ENCODE peak calls at places on chromosomes 16 and 17, in four cellular contexts. One of them, this sample, is unnamed.

GRCh38 chr17:47712330-47713023 is 18.5 kb downstream of the TBKBP1 start:
- DNase-seq in mesendoderm: no peak
- DNase-seq in mesenchymal stem cell: no peak
- DNase-seq in IMR-90: no peak
- DNase-seq in this sample: no peak

GRCh38 chr16:15856901-15857778 is at the start of gene MYH11:
- DNase-seq in mesendoderm: peak
- DNase-seq in IMR-90: no peak
- DNase-seq in mesenchymal stem cell: peak
- DNase-seq in this sample: peak

GRCh38 chr17:49692751-49693150 is 14.9 kb upstream of the SPOP start:
- DNase-seq in mesenchymal stem cell: no peak
- DNase-seq in IMR-90: no peak
- DNase-seq in mesendoderm: no peak
- DNase-seq in this sample: no peak

GRCh38 chr16:5791011-5791410 is 693.4 kb upstream of the EEF2KMT start:
- DNase-seq in mesenchymal stem cell: no peak
- DNase-seq in mesendoderm: no peak
- DNase-seq in IMR-90: no peak
- DNase-seq in this sample: no peak

GRCh38 chr16:51938861-51939260 is 608.1 kb downstream of the TOX3 start:
- DNase-seq in mesenchymal stem cell: no peak
- DNase-seq in IMR-90: no peak
- DNase-seq in mesendoderm: no peak
- DNase-seq in this sample: no peak

GRCh38 chr17:7213895-7214299 is 5.7 kb downstream of the DLG4 start:
- DNase-seq in mesendoderm: peak
- DNase-seq in IMR-90: peak
- DNase-seq in mesenchymal stem cell: peak
- DNase-seq in this sample: peak

GRCh38 chr17:50056961-50057330 is 1.0 kb downstream of the ITGA3 start:
- DNase-seq in mesenchymal stem cell: peak
- DNase-seq in IMR-90: peak
- DNase-seq in mesendoderm: no peak
- DNase-seq in this sample: peak

GRCh38 chr16:30551781-30552180 is 6.4 kb downstream of the ZNF764 start:
- DNase-seq in mesenchymal stem cell: no peak
- DNase-seq in IMR-90: no peak
- DNase-seq in mesendoderm: peak
- DNase-seq in this sample: no peak

GRCh38 chr16:75385507-75386152 is 47.7 kb downstream of the CFDP1 start:
- DNase-seq in mesenchymal stem cell: peak
- DNase-seq in IMR-90: peak
- DNase-seq in mesendoderm: peak
- DNase-seq in this sample: no peak

GRCh38 chr17:50893183-50893993 is 27.2 kb upstream of the TOB1 start:
- DNase-seq in mesenchymal stem cell: peak
- DNase-seq in mesendoderm: no peak
- DNase-seq in IMR-90: peak
- DNase-seq in this sample: no peak

GRCh38 chr17:781920-782731 is at the start of the genes GLOD4 and MRM3:
- DNase-seq in mesendoderm: peak
- DNase-seq in IMR-90: peak
- DNase-seq in mesenchymal stem cell: peak
- DNase-seq in this sample: peak

GRCh38 chr17:69853533-69854262 is 221.3 kb upstream of the KCNJ16 start:
- DNase-seq in IMR-90: no peak
- DNase-seq in mesendoderm: no peak
- DNase-seq in mesenchymal stem cell: peak
- DNase-seq in this sample: no peak

GRCh38 chr16:30609002-30609927 is 924 bp downstream of the ZNF689 start:
- DNase-seq in IMR-90: peak
- DNase-seq in mesendoderm: peak
- DNase-seq in mesenchymal stem cell: peak
- DNase-seq in this sample: no peak

GRCh38 chr17:65228734-65229390 is 91.7 kb downstream of the RGS9 start:
- DNase-seq in IMR-90: peak
- DNase-seq in mesendoderm: peak
- DNase-seq in mesenchymal stem cell: peak
- DNase-seq in this sample: no peak

GRCh38 chr17:65177901-65178300 is 40.7 kb downstream of the RGS9 start:
- DNase-seq in IMR-90: peak
- DNase-seq in mesenchymal stem cell: peak
- DNase-seq in mesendoderm: no peak
- DNase-seq in this sample: no peak

GRCh38 chr17:36674278-36674650 is 72.9 kb downstream of the MRM1 start:
- DNase-seq in mesenchymal stem cell: no peak
- DNase-seq in IMR-90: no peak
- DNase-seq in mesendoderm: no peak
- DNase-seq in this sample: no peak

GRCh38 chr16:81600275-81600674 is 155.7 kb downstream of the CMIP start:
- DNase-seq in mesendoderm: peak
- DNase-seq in mesenchymal stem cell: peak
- DNase-seq in IMR-90: peak
- DNase-seq in this sample: no peak

GRCh38 chr16:7440886-7441400 is 108.3 kb downstream of the RBFOX1 start:
- DNase-seq in IMR-90: no peak
- DNase-seq in mesenchymal stem cell: no peak
- DNase-seq in mesendoderm: peak
- DNase-seq in this sample: no peak

GRCh38 chr17:42472709-42473521 is 14.2 kb downstream of the ATP6V0A1 start:
- DNase-seq in IMR-90: peak
- DNase-seq in mesenchymal stem cell: peak
- DNase-seq in mesendoderm: peak
- DNase-seq in this sample: no peak

GRCh38 chr17:64778367-64779290 is 116.5 kb upstream of the SMURF2 start:
- DNase-seq in IMR-90: no peak
- DNase-seq in mesenchymal stem cell: no peak
- DNase-seq in mesendoderm: peak
- DNase-seq in this sample: no peak

GRCh38 chr17:83203472-83204221 is 124.2 kb downstream of the METRNL start:
- DNase-seq in mesendoderm: no peak
- DNase-seq in mesenchymal stem cell: no peak
- DNase-seq in IMR-90: no peak
- DNase-seq in this sample: peak

GRCh38 chr17:58710948-58711552 is 18.6 kb downstream of the RAD51C start:
- DNase-seq in mesenchymal stem cell: peak
- DNase-seq in IMR-90: peak
- DNase-seq in mesendoderm: peak
- DNase-seq in this sample: no peak

GRCh38 chr17:27349540-27350021 is 55.7 kb downstream of the WSB1 start:
- DNase-seq in mesenchymal stem cell: no peak
- DNase-seq in IMR-90: no peak
- DNase-seq in mesendoderm: peak
- DNase-seq in this sample: no peak
- H2AK5ac ChIP-seq in mesenchymal stem cell: no peak
- H2AK5ac ChIP-seq in IMR-90: peak
- H2AK5ac ChIP-seq in mesendoderm: no peak
- H2AK5ac ChIP-seq in this sample: no peak

GRCh38 chr16:89613954-89614459 is 565 bp downstream of the DPEP1 start:
- DNase-seq in mesendoderm: no peak
- DNase-seq in IMR-90: no peak
- DNase-seq in mesenchymal stem cell: no peak
- DNase-seq in this sample: no peak

GRCh38 chr16:89615596-89616090 is 2.2 kb downstream of the DPEP1 start:
- DNase-seq in mesendoderm: no peak
- DNase-seq in IMR-90: no peak
- DNase-seq in mesenchymal stem cell: no peak
- DNase-seq in this sample: peak

GRCh38 chr16:89616576-89617437 is 3.4 kb downstream of the DPEP1 start:
- DNase-seq in IMR-90: no peak
- DNase-seq in mesenchymal stem cell: no peak
- DNase-seq in mesendoderm: no peak
- DNase-seq in this sample: no peak

GRCh38 chr16:89613101-89613953 is at the start of gene DPEP1:
- DNase-seq in IMR-90: no peak
- DNase-seq in mesendoderm: no peak
- DNase-seq in mesenchymal stem cell: no peak
- DNase-seq in this sample: peak

DNA sequence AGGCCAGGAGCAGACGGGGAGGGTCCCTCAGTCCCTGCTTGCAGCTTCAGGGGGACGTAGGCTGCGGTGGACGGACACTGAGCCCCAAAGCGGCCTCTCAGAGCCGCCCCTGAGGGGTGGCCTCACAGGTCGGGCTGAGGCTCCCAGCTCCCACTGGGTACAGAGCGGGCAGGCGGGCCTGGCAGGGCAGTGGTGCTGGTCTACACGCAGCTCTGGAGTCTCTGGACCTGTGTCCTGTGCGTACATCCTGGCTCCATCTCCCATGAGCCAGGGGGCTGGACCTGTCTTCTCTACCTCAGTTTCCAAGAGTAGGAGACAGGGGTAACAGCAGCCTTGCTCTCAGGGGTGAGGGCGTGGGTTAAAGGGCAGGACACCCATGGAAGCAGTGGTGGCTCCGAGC is 1.7 kb downstream of the DPEP1 start:
- DNase-seq in IMR-90: no peak
- DNase-seq in mesenchymal stem cell: no peak
- DNase-seq in mesendoderm: no peak
- DNase-seq in this sample: no peak
- H2BK5ac ChIP-seq in IMR-90: no peak
- H2BK5ac ChIP-seq in mesenchymal stem cell: no peak
- H2BK5ac ChIP-seq in mesendoderm: no peak
- H2BK5ac ChIP-seq in this sample: peak

GRCh38 chr16:974606-975312 is 4.0 kb upstream of the LMF1 start:
- DNase-seq in mesenchymal stem cell: no peak
- DNase-seq in mesendoderm: no peak
- DNase-seq in IMR-90: no peak
- DNase-seq in this sample: no peak
- H2AK5ac ChIP-seq in mesenchymal stem cell: no peak
- H2AK5ac ChIP-seq in mesendoderm: no peak
- H2AK5ac ChIP-seq in IMR-90: no peak
- H2AK5ac ChIP-seq in this sample: no peak

GRCh38 chr17:81483085-81483861 is 29.3 kb downstream of the ACTG1 start:
- DNase-seq in mesendoderm: no peak
- DNase-seq in IMR-90: no peak
- DNase-seq in mesenchymal stem cell: peak
- DNase-seq in this sample: peak

GRCh38 chr17:81482673-81483072 is 29.9 kb downstream of the ACTG1 start:
- DNase-seq in IMR-90: no peak
- DNase-seq in mesendoderm: no peak
- DNase-seq in mesenchymal stem cell: no peak
- DNase-seq in this sample: no peak

GRCh38 chr17:81483862-81484194 is 28.8 kb downstream of the ACTG1 start:
- DNase-seq in mesendoderm: no peak
- DNase-seq in mesenchymal stem cell: no peak
- DNase-seq in IMR-90: no peak
- DNase-seq in this sample: no peak

GRCh38 chr17:81486174-81486810 is 26.3 kb downstream of the ACTG1 start:
- DNase-seq in IMR-90: no peak
- DNase-seq in mesenchymal stem cell: no peak
- DNase-seq in mesendoderm: no peak
- DNase-seq in this sample: no peak

GRCh38 chr17:81484195-81484979 is 28.2 kb downstream of the ACTG1 start:
- DNase-seq in mesenchymal stem cell: peak
- DNase-seq in mesendoderm: peak
- DNase-seq in IMR-90: peak
- DNase-seq in this sample: peak
- H2BK5ac ChIP-seq in mesenchymal stem cell: peak
- H2BK5ac ChIP-seq in mesendoderm: no peak
- H2BK5ac ChIP-seq in IMR-90: no peak
- H2BK5ac ChIP-seq in this sample: peak

This sample was measured in H1.